ENCODE peak calls at places on chromosomes 7 and 10, in six cellular contexts. I is fibroblast of lung, T is HCT116, L is A549, P is IMR-90, W is upper lobe of right lung. Z is an unnamed sample. For H3K4me1, the result is how much of the 10 kb centered on the place peaks cover.

GRCh38 chr10:4194231-4194630 is 409.2 kb upstream of the KLF6 start:
- DNase-seq in I (peak), T (no peak), L (no peak), P (peak), W (no peak), Z (no peak)

GRCh38 chr7:151759591-151760042 is 117.3 kb downstream of the PRKAG2 start:
- DNase-seq in I (peak), T (peak), L (peak), P (peak), W (no peak), Z (peak)

GRCh38 chr10:69980672-69981071 is 72.0 kb upstream of the MACROH2A2 start:
- DNase-seq in I (no peak), T (no peak), L (no peak), P (no peak), W (no peak), Z (no peak)

GRCh38 chr7:92614586-92615237 is 24.5 kb upstream of the FAM133B start:
- DNase-seq in I (peak), T (no peak), L (no peak), P (peak), W (no peak), Z (no peak)

GRCh38 chr7:6271694-6272371 is 591 bp downstream of the CYTH3 start:
- DNase-seq in I (no peak), T (no peak), L (no peak), P (no peak), W (no peak), Z (no peak)

GRCh38 chr7:151607464-151607867 is 87.8 kb upstream of the RHEB start:
- DNase-seq in I (peak), T (peak), L (no peak), P (peak), W (no peak), Z (no peak)

GRCh38 chr10:6543431-6544005 is 36.6 kb downstream of the PRKCQ start:
- DNase-seq in I (no peak), T (no peak), L (no peak), P (no peak), W (no peak), Z (no peak)

GRCh38 chr7:153193144-153193595 is 433.6 kb downstream of the ACTR3B start:
- DNase-seq in I (no peak), T (no peak), L (peak), P (no peak), W (peak), Z (peak)

GRCh38 chr7:73973091-73973490 is 54.9 kb upstream of the ELN start:
- DNase-seq in I (no peak), T (no peak), L (no peak), P (no peak), W (peak), Z (no peak)

GRCh38 chr7:159075563-159076238 is 69.0 kb downstream of the VIPR2 start:
- DNase-seq in I (no peak), T (no peak), L (no peak), P (no peak), W (peak), Z (no peak)

GRCh38 chr7:77276120-77276519 is 76.5 kb upstream of the FGL2 start:
- DNase-seq in I (no peak), T (no peak), L (no peak), P (peak), W (no peak), Z (no peak)

GRCh38 chr7:30859940-30860623 is 51.6 kb upstream of the AQP1 start:
- DNase-seq in I (no peak), T (no peak), L (no peak), P (no peak), W (no peak), Z (no peak)

GRCh38 chr10:99733366-99733765 is 1.3 kb downstream of the CUTC start:
- DNase-seq in I (peak), T (no peak), L (peak), P (peak), W (no peak), Z (no peak)

GRCh38 chr10:117004627-117005453 is at the start of gene SHTN1:
- DNase-seq in I (peak), T (peak), L (peak), P (peak), W (peak), Z (peak)

GRCh38 chr10:93342346-93342745 is 139.8 kb downstream of the MYOF start:
- DNase-seq in I (no peak), T (no peak), L (no peak), P (peak), W (no peak), Z (no peak)

GRCh38 chr10:25725917-25726716 is 207.9 kb upstream of the MYO3A start:
- DNase-seq in I (peak), T (peak), L (peak), P (peak), W (no peak), Z (peak)

GRCh38 chr10:49398000-49398861 is 2.3 kb upstream of the DRGX start:
- DNase-seq in I (peak), T (no peak), L (peak), P (peak), W (peak), Z (no peak)

GRCh38 chr10:11796439-11796838 is 26.7 kb upstream of the PROSER2 start:
- DNase-seq in I (no peak), T (no peak), L (no peak), P (no peak), W (no peak), Z (no peak)

GRCh38 chr10:104284783-104285182 is 15.8 kb downstream of the GSTO2 start:
- DNase-seq in I (no peak), T (no peak), L (no peak), P (no peak), W (no peak), Z (no peak)

GRCh38 chr10:74071151-74071550 is 73.2 kb downstream of the VCL start:
- DNase-seq in I (peak), T (no peak), L (no peak), P (peak), W (no peak), Z (no peak)

GRCh38 chr7:21671859-21672258 is 129.0 kb downstream of the DNAH11 start:
- DNase-seq in I (no peak), T (no peak), L (no peak), P (no peak), W (no peak), Z (no peak)

GRCh38 chr7:113131367-113131766 is 13.0 kb upstream of the SMIM30 start:
- DNase-seq in I (no peak), T (no peak), L (no peak), P (no peak), W (no peak), Z (no peak)

GRCh38 chr7:22433710-22434460 is 66.1 kb downstream of the STEAP1B start:
- DNase-seq in I (peak), T (no peak), L (no peak), P (peak), W (no peak), Z (peak)

GRCh38 chr10:122490786-122491680 is 29.7 kb downstream of the HTRA1 start:
- DNase-seq in I (peak), T (no peak), L (no peak), P (no peak), W (peak), Z (no peak)

GRCh38 chr7:80127412-80128150 is 7.0 kb upstream of the GNAI1 start:
- DNase-seq in I (no peak), T (no peak), L (no peak), P (no peak), W (no peak), Z (no peak)

GRCh38 chr7:89606479-89606878 is 547.8 kb upstream of the STEAP1 start:
- DNase-seq in I (no peak), T (no peak), L (no peak), P (no peak), W (no peak), Z (no peak)

GRCh38 chr10:86439544-86439943 is 72.9 kb upstream of the GRID1 start:
- DNase-seq in I (peak), T (no peak), L (peak), P (peak), W (peak), Z (no peak)

GRCh38 chr7:45402480-45403218 is 171.5 kb upstream of the ADCY1 start:
- DNase-seq in I (peak), T (no peak), L (no peak), P (peak), W (no peak), Z (no peak)

GRCh38 chr7:73810991-73811360 is 19.8 kb upstream of the CLDN4 start:
- DNase-seq in I (no peak), T (no peak), L (no peak), P (no peak), W (peak), Z (no peak)

GRCh38 chr7:11345621-11346020 is 371.9 kb downstream of the PHF14 start:
- DNase-seq in I (peak), T (no peak), L (no peak), P (no peak), W (no peak), Z (no peak)

GRCh38 chr7:116249969-116250553 is 39.7 kb downstream of the TES start:
- DNase-seq in I (peak), T (peak), L (peak), P (peak), W (no peak), Z (peak)

GRCh38 chr7:34133356-34133982 is 228.1 kb downstream of the BMPER start:
- DNase-seq in I (peak), T (no peak), L (peak), P (peak), W (no peak), Z (no peak)

GRCh38 chr10:12448729-12449391 is 99.5 kb downstream of the CAMK1D start:
- DNase-seq in I (peak), T (peak), L (peak), P (peak), W (no peak), Z (no peak)

GRCh38 chr7:81029523-81029922 is 110.7 kb upstream of the SEMA3C start:
- DNase-seq in I (no peak), T (no peak), L (no peak), P (no peak), W (no peak), Z (no peak)

DNA sequence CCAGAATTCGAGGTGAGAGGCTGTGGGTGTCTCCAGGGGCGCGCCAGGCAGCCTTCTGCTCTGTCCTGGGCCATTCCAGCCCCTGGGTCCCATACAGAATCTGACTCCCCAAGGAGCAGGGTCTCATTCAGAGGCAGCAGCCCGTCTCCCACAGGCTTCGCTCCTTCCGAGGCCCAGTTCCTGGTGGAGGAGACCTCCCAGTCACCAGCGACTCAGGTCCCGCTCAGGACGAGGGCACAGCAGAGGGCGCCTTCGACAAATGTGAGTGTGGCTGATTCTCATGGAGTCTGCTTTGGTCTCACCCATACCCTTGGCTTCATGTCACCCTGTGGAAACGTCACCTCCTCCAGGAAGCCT is 81.8 kb upstream of the GPR26 start:
- DNase-seq in I (no peak), T (no peak), L (no peak), P (no peak), W (no peak), Z (no peak)
- TF ChIP-seq CTCF in I (no peak), T (no peak), L (no peak), P (no peak), W (no peak), Z (no peak)

DNA sequence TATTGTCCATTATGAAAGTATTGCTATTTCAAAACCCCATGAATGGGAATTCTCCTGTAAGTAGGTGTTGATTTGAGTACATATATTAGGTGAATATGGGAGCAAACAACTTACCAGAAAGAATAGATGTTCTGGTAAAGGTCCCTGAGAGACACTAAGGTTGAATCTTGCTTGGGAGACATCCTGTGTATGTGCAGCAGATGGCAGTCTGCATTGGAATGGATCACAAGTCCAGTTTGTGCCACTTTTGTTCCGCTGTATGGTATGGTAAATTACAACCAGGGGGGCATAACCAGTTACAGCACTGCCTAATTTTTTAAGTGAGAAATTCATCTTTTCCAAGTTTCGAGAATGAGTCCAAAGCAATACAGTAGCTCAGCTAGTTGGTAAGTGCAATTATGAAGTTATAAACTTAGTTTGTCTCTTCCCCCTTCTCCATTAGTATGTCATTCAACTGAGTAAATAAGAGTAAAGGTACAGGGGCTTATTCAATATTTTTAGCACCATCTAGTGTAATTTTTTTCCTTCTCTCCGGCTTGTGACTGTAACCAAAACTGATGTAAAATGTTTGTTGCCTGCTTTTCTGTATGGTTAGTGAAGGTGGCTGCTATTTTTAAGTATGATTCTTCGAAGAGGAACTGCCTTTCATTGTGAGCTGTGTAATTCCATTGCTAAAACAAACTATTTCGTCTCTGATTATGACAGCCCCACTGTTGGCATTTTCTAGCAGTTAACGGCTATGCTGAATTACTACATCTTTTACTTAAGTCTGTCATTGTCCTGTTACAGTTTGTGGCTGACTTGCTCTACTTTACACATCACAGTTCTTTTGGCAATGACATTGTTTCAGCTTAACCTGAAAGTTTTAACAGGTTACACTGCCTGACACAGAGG is 2.8 kb downstream of the MCU start:
- DNase-seq in I (peak), T (no peak), L (peak), P (peak), W (no peak), Z (peak)
- H3K4me3 ChIP-seq in I (no peak), T (no peak), L (peak), P (no peak), W (peak), Z (no peak)

DNA sequence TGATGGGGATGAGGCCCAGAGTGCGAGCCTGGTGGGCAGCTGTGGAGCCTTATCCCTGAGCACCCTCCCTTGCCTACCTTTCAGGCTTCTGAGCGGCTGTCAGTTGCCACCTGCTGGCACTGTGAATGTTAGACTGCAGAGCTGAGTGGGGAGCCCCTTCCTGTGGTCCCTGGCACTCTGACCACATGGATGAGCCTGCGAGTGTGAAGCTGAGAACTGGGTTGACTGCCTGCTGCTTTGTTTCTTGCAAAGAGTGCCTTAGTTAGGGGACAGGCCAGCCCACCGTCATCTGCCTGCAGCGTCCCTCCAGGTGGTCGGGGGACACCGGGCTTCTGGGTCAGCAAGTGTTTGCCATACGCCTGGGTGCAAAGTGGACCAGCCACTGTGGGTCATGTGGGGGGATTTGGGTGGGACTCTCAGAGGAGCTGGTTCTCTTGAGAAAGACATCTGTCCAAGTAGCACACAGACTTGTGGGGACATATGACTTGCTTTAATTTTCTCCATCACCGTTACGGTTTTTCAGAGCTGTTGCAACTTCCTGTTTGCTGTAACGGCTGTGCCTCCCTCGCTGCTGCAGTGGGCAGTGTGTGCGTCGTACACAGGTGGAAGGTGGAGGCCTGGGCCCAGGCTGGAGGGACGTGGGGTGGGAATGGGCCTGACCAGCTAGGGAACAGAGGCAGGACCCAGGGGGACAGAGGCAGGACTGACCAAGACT is 13.7 kb downstream of the INPP5A start:
- DNase-seq in I (no peak), T (no peak), L (no peak), P (no peak), W (peak), Z (no peak)
- H3K4me1 ChIP-seq in I (under half), T (under half), L (under half), P (under half), W (under half), Z (under half)

GRCh38 chr7:104973227-104973626 is 40.8 kb upstream of the KMT2E start:
- DNase-seq in I (peak), T (no peak), L (no peak), P (no peak), W (no peak), Z (no peak)

GRCh38 chr7:104969183-104969582 is 44.8 kb upstream of the KMT2E start:
- DNase-seq in I (no peak), T (no peak), L (no peak), P (no peak), W (no peak), Z (no peak)

GRCh38 chr7:104972510-104972909 is 41.5 kb upstream of the KMT2E start:
- DNase-seq in I (peak), T (no peak), L (no peak), P (peak), W (no peak), Z (no peak)

GRCh38 chr7:104973909-104974415 is 40.0 kb upstream of the KMT2E start:
- DNase-seq in I (peak), T (no peak), L (no peak), P (peak), W (no peak), Z (no peak)

GRCh38 chr7:104971290-104972071 is 42.5 kb upstream of the KMT2E start:
- DNase-seq in I (peak), T (no peak), L (peak), P (peak), W (no peak), Z (peak)
- TF ChIP-seq CTCF in I (no peak), T (no peak), L (no peak), P (no peak), W (no peak), Z (no peak)

DNA sequence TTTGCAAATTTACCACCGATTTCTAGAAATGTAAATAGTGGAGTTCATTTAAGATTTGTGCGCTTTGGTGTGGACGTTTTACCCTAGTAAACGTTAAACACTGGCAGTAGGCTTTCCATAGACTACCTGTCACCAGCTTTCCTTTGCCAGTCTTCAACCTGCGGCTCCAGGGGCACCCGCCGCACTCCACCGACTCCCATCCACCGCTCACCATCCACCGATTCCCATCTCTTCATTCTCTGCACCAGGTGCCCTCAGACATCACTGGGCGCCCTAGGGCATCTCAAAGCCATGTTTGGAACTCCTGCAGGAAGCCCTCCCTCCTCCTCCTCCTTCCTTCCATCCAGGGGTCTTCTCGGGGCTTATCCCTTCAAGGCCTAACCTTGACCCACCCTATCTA is 1.4 kb upstream of the AP5Z1 start:
- DNase-seq in I (no peak), T (no peak), L (no peak), P (no peak), W (no peak), Z (no peak)
- H3K4me3 ChIP-seq in I (no peak), T (peak), L (no peak), P (no peak), W (no peak), Z (no peak)